ENCODE peak calls at places on chromosomes 2 and 18, in four cellular contexts. One of them, this sample, is unnamed.

GRCh38 chr2:69624611-69625010 is 18.9 kb downstream of the AAK1 start:
- DNase-seq in HuH-7.5: no peak
- DNase-seq in astrocyte of the spinal cord: no peak
- DNase-seq in BJ: no peak
- DNase-seq in this sample: no peak

GRCh38 chr2:105410554-105410953 is 11.7 kb upstream of the FHL2 start:
- DNase-seq in HuH-7.5: no peak
- DNase-seq in astrocyte of the spinal cord: peak; percentile 81
- DNase-seq in BJ: no peak
- DNase-seq in this sample: no peak

GRCh38 chr2:23498941-23499340 is 114.0 kb downstream of the KLHL29 start:
- DNase-seq in HuH-7.5: no peak
- DNase-seq in astrocyte of the spinal cord: no peak
- DNase-seq in BJ: peak; percentile 9
- DNase-seq in this sample: no peak

GRCh38 chr18:35547008-35547605 is 34.4 kb upstream of the GALNT1 start:
- DNase-seq in HuH-7.5: no peak
- DNase-seq in astrocyte of the spinal cord: no peak
- DNase-seq in BJ: no peak
- DNase-seq in this sample: no peak

GRCh38 chr2:121195036-121195435 is 90.0 kb downstream of the TFCP2L1 start:
- DNase-seq in HuH-7.5: no peak
- DNase-seq in astrocyte of the spinal cord: no peak
- DNase-seq in BJ: no peak
- DNase-seq in this sample: no peak

GRCh38 chr18:48181857-48182430 is 227.2 kb downstream of the ZBTB7C start:
- DNase-seq in HuH-7.5: no peak
- DNase-seq in astrocyte of the spinal cord: no peak
- DNase-seq in BJ: no peak
- DNase-seq in this sample: no peak

GRCh38 chr2:128622371-128622770 is 303.7 kb upstream of the HS6ST1 start:
- DNase-seq in HuH-7.5: no peak
- DNase-seq in astrocyte of the spinal cord: no peak
- DNase-seq in BJ: no peak
- DNase-seq in this sample: no peak

GRCh38 chr2:136858656-136859055 is 93.3 kb downstream of the THSD7B start:
- DNase-seq in HuH-7.5: no peak
- DNase-seq in astrocyte of the spinal cord: no peak
- DNase-seq in BJ: no peak
- DNase-seq in this sample: no peak

GRCh38 chr2:122815120-122815519 is 1059.7 kb downstream of the TSN start:
- DNase-seq in HuH-7.5: no peak
- DNase-seq in astrocyte of the spinal cord: no peak
- DNase-seq in BJ: no peak
- DNase-seq in this sample: no peak

GRCh38 chr2:19682493-19682892 is 219.3 kb downstream of the TTC32 start:
- DNase-seq in HuH-7.5: no peak
- DNase-seq in astrocyte of the spinal cord: no peak
- DNase-seq in BJ: no peak
- DNase-seq in this sample: no peak

GRCh38 chr18:40670991-40671390 is 1284.0 kb upstream of the PIK3C3 start:
- DNase-seq in HuH-7.5: no peak
- DNase-seq in astrocyte of the spinal cord: no peak
- DNase-seq in BJ: no peak
- DNase-seq in this sample: no peak

GRCh38 chr18:51522338-51522737 is 324.9 kb upstream of the MEX3C start:
- DNase-seq in HuH-7.5: no peak
- DNase-seq in astrocyte of the spinal cord: no peak
- DNase-seq in BJ: no peak
- DNase-seq in this sample: no peak

GRCh38 chr2:211930331-211930730 is 608.3 kb downstream of the ERBB4 start:
- DNase-seq in HuH-7.5: peak; percentile 6
- DNase-seq in astrocyte of the spinal cord: no peak
- DNase-seq in BJ: no peak
- DNase-seq in this sample: no peak

GRCh38 chr18:31493171-31493570 is 4.8 kb upstream of the DSG2 start:
- DNase-seq in HuH-7.5: no peak
- DNase-seq in astrocyte of the spinal cord: no peak
- DNase-seq in BJ: no peak
- DNase-seq in this sample: no peak

This sample was measured in sciatic nerve.